ENCODE peak calls at places on chromosomes 11 and 22, in four cellular contexts. L is IMR-90, Q is GM12878, I is HepG2. N is an unnamed sample.

GRCh38 chr11:70882716-70883085 is 369.7 kb downstream of the SHANK2 start:
- DNase-seq in Q (no peak), I (no peak), L (no peak), N (no peak)

GRCh38 chr11:118703563-118704106 is 24.2 kb upstream of the TREH start:
- DNase-seq in I (no peak), Q (no peak), L (no peak), N (peak)

GRCh38 chr11:82732734-82733443 is 775 bp downstream of the FAM181B start:
- DNase-seq in L (no peak), Q (no peak), I (no peak), N (peak)

GRCh38 chr22:50490531-50491308 is 4.1 kb downstream of the MIOX start:
- DNase-seq in I (no peak), L (no peak), Q (no peak), N (no peak)

GRCh38 chr22:39908737-39909136 is 7.9 kb downstream of the GRAP2 start:
- DNase-seq in I (no peak), L (peak), Q (no peak), N (peak)

GRCh38 chr11:70804174-70804855 is 406.0 kb downstream of the CTTN start:
- DNase-seq in Q (no peak), I (no peak), L (no peak), N (no peak)

GRCh38 chr11:73784080-73784634 is 3.5 kb upstream of the MRPL48 start:
- DNase-seq in L (peak), I (peak), Q (no peak), N (peak)

GRCh38 chr11:128521697-128522062 is 65.7 kb downstream of the ETS1 start:
- DNase-seq in Q (no peak), L (no peak), I (no peak), N (no peak)

GRCh38 chr22:42680648-42681047 is 31.5 kb upstream of the CYB5R3 start:
- DNase-seq in L (peak), I (no peak), Q (no peak), N (peak)

GRCh38 chr11:282171-282570 is 4.0 kb downstream of the NLRP6 start:
- DNase-seq in Q (no peak), L (no peak), I (no peak), N (no peak)

GRCh38 chr11:110349109-110349996 is 52.9 kb upstream of the RDX start:
- DNase-seq in L (no peak), I (no peak), Q (peak), N (no peak)

GRCh38 chr11:1877211-1878133 is 14.2 kb downstream of the PRR33 start:
- DNase-seq in I (peak), L (no peak), Q (no peak), N (no peak)

GRCh38 chr11:64415286-64415685 is 56.3 kb downstream of the RPS6KA4 start:
- DNase-seq in L (no peak), I (no peak), Q (no peak), N (no peak)

GRCh38 chr11:61577383-61578118 is 3.3 kb downstream of the SYT7 start:
- DNase-seq in L (no peak), Q (no peak), I (peak), N (no peak)

GRCh38 chr11:20035701-20036601 is 124.3 kb downstream of the DBX1 start:
- DNase-seq in Q (no peak), L (peak), I (peak), N (peak)

GRCh38 chr11:95084509-95084908 is 5.1 kb upstream of the ENDOD1 start:
- DNase-seq in Q (no peak), I (no peak), L (peak), N (peak)

GRCh38 chr11:121936375-121936774 is 179.6 kb downstream of the BLID start:
- DNase-seq in I (no peak), L (peak), Q (no peak), N (no peak)

GRCh38 chr11:44627911-44628729 is 62.7 kb downstream of the CD82 start:
- DNase-seq in I (no peak), L (peak), Q (no peak), N (no peak)

GRCh38 chr11:1486054-1486825 is at the start of gene MOB2:
- DNase-seq in Q (no peak), I (no peak), L (peak), N (peak)

DNA sequence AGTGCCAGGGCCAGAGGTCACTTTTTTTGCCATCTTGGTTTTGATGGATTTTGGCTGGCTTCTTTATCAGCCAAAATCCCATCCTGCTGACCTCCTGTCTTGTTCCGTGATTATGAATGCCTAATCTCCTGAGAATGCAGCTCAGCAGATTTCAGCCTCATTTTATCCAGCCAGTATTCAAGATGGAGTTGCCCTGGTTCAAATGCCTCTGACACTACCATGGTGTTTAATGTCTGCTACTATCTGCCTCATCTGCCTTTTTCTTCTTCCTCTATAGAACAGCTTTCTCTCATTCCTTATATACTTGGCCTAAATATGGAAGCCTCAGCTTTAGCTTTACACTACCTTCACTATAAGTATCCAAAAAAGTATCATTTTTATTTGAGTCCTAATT is 50.7 kb downstream of the ACER3 start:
- DNase-seq in L (no peak), Q (no peak), I (no peak), N (no peak)
- H2AFZ ChIP-seq in L (no peak), Q (no peak), I (no peak), N (no peak)

GRCh38 chr22:37222440-37222971 is 10.2 kb upstream of the SSTR3 start:
- DNase-seq in Q (no peak), L (no peak), I (no peak), N (no peak)
- TF ChIP-seq BHLHE40 in Q (no peak), L (no peak), I (no peak), N (no peak)

DNA sequence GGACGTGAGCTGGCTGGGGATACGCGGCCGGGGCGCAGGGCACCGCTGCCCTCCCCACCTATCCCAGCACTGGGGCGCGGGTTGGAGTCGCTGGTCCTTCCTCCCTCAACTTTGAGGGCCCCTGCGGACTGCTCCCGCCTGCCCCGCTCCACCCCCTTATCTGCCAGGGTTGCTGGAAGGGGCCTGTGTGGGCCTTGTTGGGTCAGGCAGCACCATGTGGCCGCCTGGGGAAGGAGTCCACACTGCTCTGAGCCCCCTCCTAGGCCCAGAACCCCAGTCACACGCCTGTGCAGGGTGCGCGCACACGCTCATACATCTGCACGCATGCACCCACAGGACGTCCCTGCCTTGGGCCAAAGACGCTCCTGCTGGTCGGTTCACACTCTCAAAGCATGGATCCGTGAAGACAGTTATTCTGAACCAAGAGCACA is 595 bp downstream of the TUB start:
- DNase-seq in Q (no peak), L (peak), I (no peak), N (no peak)
- H2AFZ ChIP-seq in Q (no peak), L (peak), I (no peak), N (no peak)

GRCh38 chr11:116467809-116468208 is 305.0 kb downstream of the BUD13 start:
- DNase-seq in L (no peak), Q (no peak), I (no peak), N (no peak)
- TF ChIP-seq BHLHE40 in L (no peak), Q (no peak), I (no peak), N (no peak)

GRCh38 chr22:17777005-17777716 is 2.9 kb upstream of the BID start:
- DNase-seq in L (no peak), I (peak), Q (peak), N (peak)
- H2AFZ ChIP-seq in L (no peak), I (peak), Q (peak), N (peak)

DNA sequence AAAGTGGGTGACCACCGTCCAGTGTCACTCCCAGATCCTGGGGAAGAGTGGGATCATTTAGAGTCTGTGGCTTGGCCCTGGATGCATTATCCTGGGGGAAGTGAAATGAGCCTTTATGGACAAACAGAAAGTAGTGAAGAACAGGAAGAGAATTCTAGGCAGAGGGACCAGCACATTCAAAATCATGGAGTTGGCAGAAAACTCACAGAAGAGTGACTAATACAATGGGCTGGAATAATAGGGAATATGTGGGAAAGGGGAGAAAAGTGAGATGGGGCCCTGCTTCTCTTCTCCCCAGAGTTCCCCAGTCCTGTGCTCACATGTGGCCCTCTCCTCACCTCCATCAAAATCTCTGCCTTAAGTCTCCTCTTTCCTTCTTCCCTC is 84.3 kb downstream of the CCDC81 start:
- DNase-seq in Q (no peak), I (no peak), L (peak), N (no peak)
- TF ChIP-seq BHLHE40 in Q (no peak), I (no peak), L (no peak), N (no peak)

DNA sequence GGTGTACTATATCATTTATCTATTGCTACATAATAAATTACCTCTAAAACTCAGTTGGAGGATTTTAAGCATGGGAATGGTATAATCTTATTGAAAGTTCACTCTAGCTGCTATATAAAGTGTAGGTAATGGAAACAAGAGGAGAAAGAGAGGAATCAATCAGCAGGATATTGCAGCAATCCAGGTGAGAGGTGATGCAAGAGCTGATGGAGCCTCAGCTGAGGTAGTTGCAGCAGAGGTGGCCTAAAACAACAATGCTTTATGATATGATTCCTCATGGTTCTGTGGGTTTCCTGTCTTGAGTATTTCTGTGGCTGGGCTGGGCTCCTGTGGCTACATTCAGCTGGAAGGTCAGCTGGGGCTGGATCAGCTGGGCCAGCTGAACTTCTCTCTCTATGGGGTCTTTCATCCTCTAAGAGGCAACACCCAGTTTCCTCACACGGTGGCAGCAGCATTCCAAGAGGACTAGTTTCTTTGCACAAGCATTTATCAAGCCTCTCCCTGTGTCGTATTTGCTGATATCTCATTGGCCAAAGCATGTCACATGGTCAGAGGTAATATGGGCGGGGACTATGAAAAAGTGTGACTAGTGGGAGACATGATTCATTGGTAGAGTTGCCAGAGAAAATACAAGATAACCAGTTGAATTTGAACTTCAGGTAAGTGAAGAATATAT is 135.4 kb upstream of the LARGE1 start:
- DNase-seq in I (peak), Q (no peak), L (no peak), N (peak)
- H2AFZ ChIP-seq in I (no peak), Q (no peak), L (no peak), N (no peak)

N was measured in K562.